ENCODE peak calls at places on chromosomes 6 and 20, in eight cellular contexts. F, E, B, P, U, T, K and N are unnamed samples.

GRCh38 chr6:44058617-44059358 is 68.5 kb downstream of the MRPL14 start:
- DNase-seq in E (peak; percentile 88), T (peak; percentile 99), F (no peak), P (no peak), K (peak; percentile 99), U (peak; percentile 93), B (peak; percentile 95), N (peak; percentile 94)

GRCh38 chr20:34111057-34111711 is 859 bp downstream of the EIF2S2 start:
- DNase-seq in T (peak; percentile 87), F (no peak), K (peak; percentile 87), E (no peak), B (peak; percentile 53), P (no peak), U (peak; percentile 52), N (no peak)

GRCh38 chr20:57480444-57481152 is 44.3 kb downstream of the CTCFL start:
- DNase-seq in E (no peak), B (no peak), K (no peak), F (no peak), U (no peak), P (no peak), T (no peak), N (peak; percentile 72)

GRCh38 chr6:169811521-169812256 is 60.3 kb downstream of the ERMARD start:
- DNase-seq in P (no peak), T (no peak), K (no peak), F (peak; percentile 6), B (no peak), U (no peak), E (no peak), N (no peak)

GRCh38 chr6:127022297-127022696 is 96.2 kb upstream of the RSPO3 start:
- DNase-seq in U (no peak), E (no peak), T (peak; percentile 31), K (peak; percentile 7), F (peak; percentile 29), P (peak; percentile 95), B (peak; percentile 58), N (no peak)

GRCh38 chr6:133467231-133467981 is 226.2 kb downstream of the EYA4 start:
- DNase-seq in E (no peak), K (no peak), B (no peak), F (no peak), U (no peak), P (no peak), T (peak; percentile 13), N (no peak)

GRCh38 chr6:142400495-142400894 is 98.7 kb downstream of the ADGRG6 start:
- DNase-seq in F (peak; percentile 22), U (no peak), T (peak; percentile 43), E (no peak), P (no peak), K (peak; percentile 54), B (no peak), N (no peak)

GRCh38 chr6:55888917-55889316 is 13.5 kb upstream of the BMP5 start:
- DNase-seq in U (no peak), T (no peak), E (no peak), F (no peak), B (no peak), P (no peak), K (no peak), N (no peak)

GRCh38 chr6:139135578-139136545 is 982 bp downstream of the HECA start:
- DNase-seq in F (peak; percentile 36), T (peak; percentile 29), K (no peak), P (peak; percentile 28), U (peak; percentile 18), B (peak; percentile 20), E (no peak), N (no peak)

GRCh38 chr6:128482642-128483041 is 37.8 kb downstream of the PTPRK start:
- DNase-seq in B (no peak), K (no peak), E (no peak), F (no peak), U (no peak), P (peak; percentile 34), T (no peak), N (no peak)

GRCh38 chr20:21172626-21173025 is 46.7 kb downstream of the KIZ start:
- DNase-seq in B (no peak), U (no peak), K (no peak), E (no peak), P (no peak), F (no peak), T (no peak), N (no peak)

GRCh38 chr6:75317503-75318206 is 33.1 kb upstream of the TMEM30A start:
- DNase-seq in B (peak; percentile 65), E (no peak), K (peak; percentile 81), U (no peak), P (no peak), T (peak; percentile 86), F (no peak), N (no peak)

GRCh38 chr20:40954521-40955165 is 74.0 kb upstream of the TOP1 start:
- DNase-seq in F (no peak), P (no peak), E (no peak), U (no peak), K (no peak), T (no peak), B (no peak), N (peak; percentile 66)

GRCh38 chr6:153965996-153966395 is 73.0 kb upstream of the OPRM1 start:
- DNase-seq in T (peak; percentile 56), E (no peak), B (no peak), K (peak; percentile 8), F (no peak), U (no peak), P (no peak), N (no peak)